ENCODE peak calls at places on chromosomes 2 and 18, in nine cellular contexts. One of them, this sample, is unnamed.

GRCh38 chr2:75632091-75632704 is 14.4 kb upstream of the MRPL19 start:
- DNase-seq in HFF-Myc: no peak
- DNase-seq in heart left ventricle: no peak
- DNase-seq in progenitor cell of endocrine pancreas: no peak
- DNase-seq in neural progenitor cell: no peak
- DNase-seq in AG04449: no peak
- DNase-seq in fibroblast of the aortic adventitia: peak; percentile 87
- DNase-seq in dorsolateral prefrontal cortex: no peak
- DNase-seq in WERI-Rb-1: no peak
- DNase-seq in this sample: no peak

GRCh38 chr18:63683152-63683551 is 19.6 kb upstream of the SERPINB11 start:
- DNase-seq in HFF-Myc: peak; percentile 24
- DNase-seq in heart left ventricle: no peak
- DNase-seq in progenitor cell of endocrine pancreas: no peak
- DNase-seq in neural progenitor cell: peak; percentile 58
- DNase-seq in AG04449: peak; percentile 96
- DNase-seq in fibroblast of the aortic adventitia: peak; percentile 91
- DNase-seq in dorsolateral prefrontal cortex: no peak
- DNase-seq in WERI-Rb-1: no peak
- DNase-seq in this sample: no peak

GRCh38 chr18:75376004-75376403 is 51.5 kb downstream of the SMIM21 start:
- DNase-seq in HFF-Myc: no peak
- DNase-seq in heart left ventricle: no peak
- DNase-seq in progenitor cell of endocrine pancreas: no peak
- DNase-seq in neural progenitor cell: no peak
- DNase-seq in AG04449: no peak
- DNase-seq in fibroblast of the aortic adventitia: no peak
- DNase-seq in dorsolateral prefrontal cortex: no peak
- DNase-seq in WERI-Rb-1: no peak
- DNase-seq in this sample: no peak

GRCh38 chr2:186459009-186459408 is 27.1 kb upstream of the ZC3H15 start:
- DNase-seq in HFF-Myc: no peak
- DNase-seq in heart left ventricle: no peak
- DNase-seq in progenitor cell of endocrine pancreas: no peak
- DNase-seq in neural progenitor cell: peak; percentile 17
- DNase-seq in AG04449: no peak
- DNase-seq in fibroblast of the aortic adventitia: peak; percentile 44
- DNase-seq in dorsolateral prefrontal cortex: no peak
- DNase-seq in WERI-Rb-1: no peak
- DNase-seq in this sample: no peak

GRCh38 chr2:148814853-148815419 is 60.1 kb upstream of the KIF5C start:
- DNase-seq in HFF-Myc: no peak
- DNase-seq in heart left ventricle: no peak
- DNase-seq in progenitor cell of endocrine pancreas: no peak
- DNase-seq in neural progenitor cell: no peak
- DNase-seq in AG04449: no peak
- DNase-seq in fibroblast of the aortic adventitia: peak; percentile 17
- DNase-seq in dorsolateral prefrontal cortex: no peak
- DNase-seq in WERI-Rb-1: no peak
- DNase-seq in this sample: no peak

GRCh38 chr2:173496746-173497145 is 142.1 kb downstream of the CDCA7 start:
- DNase-seq in HFF-Myc: peak; percentile 50
- DNase-seq in heart left ventricle: no peak
- DNase-seq in progenitor cell of endocrine pancreas: no peak
- DNase-seq in neural progenitor cell: no peak
- DNase-seq in AG04449: peak; percentile 19
- DNase-seq in fibroblast of the aortic adventitia: peak; percentile 21
- DNase-seq in dorsolateral prefrontal cortex: no peak
- DNase-seq in WERI-Rb-1: no peak
- DNase-seq in this sample: no peak

GRCh38 chr2:70607121-70607551 is 53.5 kb upstream of the TGFA start:
- DNase-seq in HFF-Myc: no peak
- DNase-seq in heart left ventricle: no peak
- DNase-seq in progenitor cell of endocrine pancreas: no peak
- DNase-seq in neural progenitor cell: no peak
- DNase-seq in AG04449: no peak
- DNase-seq in fibroblast of the aortic adventitia: no peak
- DNase-seq in dorsolateral prefrontal cortex: no peak
- DNase-seq in WERI-Rb-1: no peak
- DNase-seq in this sample: no peak

GRCh38 chr2:189261431-189261841 is 81.9 kb upstream of the COL5A2 start:
- DNase-seq in HFF-Myc: peak; percentile 56
- DNase-seq in heart left ventricle: no peak
- DNase-seq in progenitor cell of endocrine pancreas: no peak
- DNase-seq in neural progenitor cell: no peak
- DNase-seq in AG04449: no peak
- DNase-seq in fibroblast of the aortic adventitia: peak; percentile 93
- DNase-seq in dorsolateral prefrontal cortex: no peak
- DNase-seq in WERI-Rb-1: no peak
- DNase-seq in this sample: no peak

GRCh38 chr18:8402237-8402636 is 207.0 kb upstream of the RAB12 start:
- DNase-seq in HFF-Myc: no peak
- DNase-seq in heart left ventricle: no peak
- DNase-seq in progenitor cell of endocrine pancreas: no peak
- DNase-seq in neural progenitor cell: no peak
- DNase-seq in AG04449: no peak
- DNase-seq in fibroblast of the aortic adventitia: no peak
- DNase-seq in dorsolateral prefrontal cortex: no peak
- DNase-seq in WERI-Rb-1: no peak
- DNase-seq in this sample: no peak

GRCh38 chr2:54090521-54091117 is 24.8 kb upstream of the ACYP2 start:
- DNase-seq in HFF-Myc: no peak
- DNase-seq in heart left ventricle: no peak
- DNase-seq in progenitor cell of endocrine pancreas: no peak
- DNase-seq in neural progenitor cell: no peak
- DNase-seq in AG04449: no peak
- DNase-seq in fibroblast of the aortic adventitia: no peak
- DNase-seq in dorsolateral prefrontal cortex: no peak
- DNase-seq in WERI-Rb-1: no peak
- DNase-seq in this sample: no peak

GRCh38 chr2:17593841-17594482 is 53.5 kb downstream of the VSNL1 start:
- DNase-seq in HFF-Myc: no peak
- DNase-seq in heart left ventricle: no peak
- DNase-seq in progenitor cell of endocrine pancreas: no peak
- DNase-seq in neural progenitor cell: no peak
- DNase-seq in AG04449: no peak
- DNase-seq in fibroblast of the aortic adventitia: peak; percentile 58
- DNase-seq in dorsolateral prefrontal cortex: no peak
- DNase-seq in WERI-Rb-1: no peak
- DNase-seq in this sample: no peak

GRCh38 chr2:175187378-175187777 is 5.9 kb upstream of the ATP5MC3 start:
- DNase-seq in HFF-Myc: no peak
- DNase-seq in heart left ventricle: no peak
- DNase-seq in progenitor cell of endocrine pancreas: no peak
- DNase-seq in neural progenitor cell: no peak
- DNase-seq in AG04449: no peak
- DNase-seq in fibroblast of the aortic adventitia: peak; percentile 8
- DNase-seq in dorsolateral prefrontal cortex: no peak
- DNase-seq in WERI-Rb-1: no peak
- DNase-seq in this sample: no peak

DNA sequence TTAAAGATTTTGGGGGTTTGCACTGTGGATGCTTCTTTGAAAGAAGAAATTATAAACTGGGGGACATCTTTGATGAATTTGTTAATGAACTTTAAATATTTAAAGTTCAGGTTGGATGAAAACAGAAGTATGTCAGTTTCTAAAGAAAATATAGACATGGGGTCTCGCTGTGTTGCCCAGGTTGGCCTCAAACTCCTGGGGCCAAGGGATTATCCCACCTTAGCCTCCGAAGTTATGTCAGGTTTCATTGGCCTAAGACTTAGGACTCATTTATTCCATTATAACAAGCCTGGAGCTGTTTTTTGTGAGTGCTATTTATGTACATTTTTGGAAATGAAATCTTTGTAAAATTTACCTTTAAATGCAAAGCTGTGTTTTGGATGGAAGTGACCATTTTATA is 2.5 kb downstream of the NAB1 start:
- DNase-seq in HFF-Myc: no peak
- DNase-seq in heart left ventricle: no peak
- DNase-seq in progenitor cell of endocrine pancreas: no peak
- DNase-seq in neural progenitor cell: no peak
- DNase-seq in AG04449: no peak
- DNase-seq in fibroblast of the aortic adventitia: no peak
- DNase-seq in dorsolateral prefrontal cortex: no peak
- DNase-seq in WERI-Rb-1: no peak
- DNase-seq in this sample: no peak
- TF ChIP-seq CTCF in HFF-Myc: no peak
- TF ChIP-seq CTCF in heart left ventricle: no peak
- TF ChIP-seq CTCF in progenitor cell of endocrine pancreas: no peak
- TF ChIP-seq CTCF in neural progenitor cell: no peak
- TF ChIP-seq CTCF in AG04449: no peak
- TF ChIP-seq CTCF in fibroblast of the aortic adventitia: no peak
- TF ChIP-seq CTCF in dorsolateral prefrontal cortex: no peak
- TF ChIP-seq CTCF in WERI-Rb-1: no peak
- TF ChIP-seq CTCF in this sample: no peak

GRCh38 chr2:241804326-241805276 is 4.4 kb upstream of the NEU4 start:
- DNase-seq in HFF-Myc: no peak
- DNase-seq in heart left ventricle: peak; percentile 24
- DNase-seq in progenitor cell of endocrine pancreas: no peak
- DNase-seq in neural progenitor cell: no peak
- DNase-seq in AG04449: no peak
- DNase-seq in fibroblast of the aortic adventitia: no peak
- DNase-seq in dorsolateral prefrontal cortex: peak; percentile 37
- DNase-seq in WERI-Rb-1: peak; percentile 7
- DNase-seq in this sample: peak; percentile 55
- TF ChIP-seq CTCF in HFF-Myc: no peak
- TF ChIP-seq CTCF in heart left ventricle: no peak
- TF ChIP-seq CTCF in progenitor cell of endocrine pancreas: no peak
- TF ChIP-seq CTCF in neural progenitor cell: no peak
- TF ChIP-seq CTCF in AG04449: peak; percentile 7
- TF ChIP-seq CTCF in fibroblast of the aortic adventitia: no peak
- TF ChIP-seq CTCF in dorsolateral prefrontal cortex: no peak
- TF ChIP-seq CTCF in WERI-Rb-1: peak; percentile 16
- TF ChIP-seq CTCF in this sample: peak; percentile 20

GRCh38 chr2:232843860-232844259 is 26.2 kb upstream of the SNORC start:
- DNase-seq in HFF-Myc: no peak
- DNase-seq in heart left ventricle: no peak
- DNase-seq in progenitor cell of endocrine pancreas: no peak
- DNase-seq in neural progenitor cell: no peak
- DNase-seq in AG04449: no peak
- DNase-seq in fibroblast of the aortic adventitia: no peak
- DNase-seq in dorsolateral prefrontal cortex: no peak
- DNase-seq in WERI-Rb-1: no peak
- DNase-seq in this sample: no peak
- TF ChIP-seq CTCF in HFF-Myc: no peak
- TF ChIP-seq CTCF in heart left ventricle: no peak
- TF ChIP-seq CTCF in progenitor cell of endocrine pancreas: no peak
- TF ChIP-seq CTCF in neural progenitor cell: peak; percentile 29
- TF ChIP-seq CTCF in AG04449: peak; percentile 6
- TF ChIP-seq CTCF in fibroblast of the aortic adventitia: no peak
- TF ChIP-seq CTCF in dorsolateral prefrontal cortex: peak; percentile 49
- TF ChIP-seq CTCF in WERI-Rb-1: no peak
- TF ChIP-seq CTCF in this sample: no peak

GRCh38 chr18:69411199-69411598 is 10.5 kb downstream of the DOK6 start:
- DNase-seq in HFF-Myc: no peak
- DNase-seq in heart left ventricle: no peak
- DNase-seq in progenitor cell of endocrine pancreas: no peak
- DNase-seq in neural progenitor cell: no peak
- DNase-seq in AG04449: no peak
- DNase-seq in fibroblast of the aortic adventitia: no peak
- DNase-seq in dorsolateral prefrontal cortex: no peak
- DNase-seq in WERI-Rb-1: no peak
- DNase-seq in this sample: no peak

GRCh38 chr18:69408522-69408921 is 7.8 kb downstream of the DOK6 start:
- DNase-seq in HFF-Myc: no peak
- DNase-seq in heart left ventricle: no peak
- DNase-seq in progenitor cell of endocrine pancreas: no peak
- DNase-seq in neural progenitor cell: no peak
- DNase-seq in AG04449: no peak
- DNase-seq in fibroblast of the aortic adventitia: no peak
- DNase-seq in dorsolateral prefrontal cortex: no peak
- DNase-seq in WERI-Rb-1: no peak
- DNase-seq in this sample: no peak

DNA sequence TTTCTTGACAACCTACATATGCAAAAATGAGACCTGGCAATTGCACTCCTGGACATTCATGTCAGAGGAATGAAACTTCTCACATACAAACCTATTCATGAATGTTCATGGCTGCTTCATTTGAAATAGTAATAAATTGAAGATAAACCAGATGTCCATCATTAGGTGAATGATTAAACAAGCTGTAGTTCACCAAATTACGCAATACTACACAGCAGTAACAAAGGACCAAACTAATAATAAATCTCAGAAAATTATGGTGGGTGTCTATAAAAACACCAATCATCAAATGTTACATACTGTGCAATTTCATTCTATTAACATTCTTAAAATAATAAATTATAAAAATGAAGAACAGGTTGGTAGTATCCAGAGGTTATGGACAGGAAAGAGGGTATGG is 13.5 kb downstream of the DOK6 start:
- DNase-seq in HFF-Myc: no peak
- DNase-seq in heart left ventricle: no peak
- DNase-seq in progenitor cell of endocrine pancreas: no peak
- DNase-seq in neural progenitor cell: no peak
- DNase-seq in AG04449: no peak
- DNase-seq in fibroblast of the aortic adventitia: no peak
- DNase-seq in dorsolateral prefrontal cortex: no peak
- DNase-seq in WERI-Rb-1: no peak
- DNase-seq in this sample: no peak
- TF ChIP-seq CTCF in HFF-Myc: no peak
- TF ChIP-seq CTCF in heart left ventricle: no peak
- TF ChIP-seq CTCF in progenitor cell of endocrine pancreas: no peak
- TF ChIP-seq CTCF in neural progenitor cell: no peak
- TF ChIP-seq CTCF in AG04449: no peak
- TF ChIP-seq CTCF in fibroblast of the aortic adventitia: no peak
- TF ChIP-seq CTCF in dorsolateral prefrontal cortex: no peak
- TF ChIP-seq CTCF in WERI-Rb-1: no peak
- TF ChIP-seq CTCF in this sample: no peak

GRCh38 chr18:31700990-31701389 is 16.6 kb upstream of the B4GALT6 start:
- DNase-seq in HFF-Myc: no peak
- DNase-seq in heart left ventricle: no peak
- DNase-seq in progenitor cell of endocrine pancreas: no peak
- DNase-seq in neural progenitor cell: no peak
- DNase-seq in AG04449: no peak
- DNase-seq in fibroblast of the aortic adventitia: no peak
- DNase-seq in dorsolateral prefrontal cortex: no peak
- DNase-seq in WERI-Rb-1: no peak
- DNase-seq in this sample: no peak

GRCh38 chr18:31707815-31708214 is 23.4 kb upstream of the B4GALT6 start:
- DNase-seq in HFF-Myc: no peak
- DNase-seq in heart left ventricle: no peak
- DNase-seq in progenitor cell of endocrine pancreas: no peak
- DNase-seq in neural progenitor cell: no peak
- DNase-seq in AG04449: no peak
- DNase-seq in fibroblast of the aortic adventitia: no peak
- DNase-seq in dorsolateral prefrontal cortex: no peak
- DNase-seq in WERI-Rb-1: no peak
- DNase-seq in this sample: no peak

GRCh38 chr18:31697351-31698298 is 13.2 kb upstream of the B4GALT6 start:
- DNase-seq in HFF-Myc: no peak
- DNase-seq in heart left ventricle: no peak
- DNase-seq in progenitor cell of endocrine pancreas: no peak
- DNase-seq in neural progenitor cell: no peak
- DNase-seq in AG04449: no peak
- DNase-seq in fibroblast of the aortic adventitia: no peak
- DNase-seq in dorsolateral prefrontal cortex: no peak
- DNase-seq in WERI-Rb-1: no peak
- DNase-seq in this sample: no peak

GRCh38 chr18:31701752-31702151 is 17.4 kb upstream of the B4GALT6 start:
- DNase-seq in HFF-Myc: no peak
- DNase-seq in heart left ventricle: no peak
- DNase-seq in progenitor cell of endocrine pancreas: no peak
- DNase-seq in neural progenitor cell: no peak
- DNase-seq in AG04449: no peak
- DNase-seq in fibroblast of the aortic adventitia: no peak
- DNase-seq in dorsolateral prefrontal cortex: no peak
- DNase-seq in WERI-Rb-1: no peak
- DNase-seq in this sample: no peak

GRCh38 chr18:31702449-31702848 is 18.1 kb upstream of the B4GALT6 start:
- DNase-seq in HFF-Myc: no peak
- DNase-seq in heart left ventricle: no peak
- DNase-seq in progenitor cell of endocrine pancreas: no peak
- DNase-seq in neural progenitor cell: no peak
- DNase-seq in AG04449: no peak
- DNase-seq in fibroblast of the aortic adventitia: no peak
- DNase-seq in dorsolateral prefrontal cortex: no peak
- DNase-seq in WERI-Rb-1: no peak
- DNase-seq in this sample: no peak
- TF ChIP-seq CTCF in HFF-Myc: no peak
- TF ChIP-seq CTCF in heart left ventricle: no peak
- TF ChIP-seq CTCF in progenitor cell of endocrine pancreas: no peak
- TF ChIP-seq CTCF in neural progenitor cell: no peak
- TF ChIP-seq CTCF in AG04449: no peak
- TF ChIP-seq CTCF in fibroblast of the aortic adventitia: no peak
- TF ChIP-seq CTCF in dorsolateral prefrontal cortex: no peak
- TF ChIP-seq CTCF in WERI-Rb-1: no peak
- TF ChIP-seq CTCF in this sample: no peak

This sample was measured in GM10248.